ENCODE peak calls at places on chromosomes 4 and X, in five cellular contexts. N is keratinocyte, W is ovary, A is transverse colon, H is right lobe of liver. T is an unnamed sample.
A peak's percentile ranks its signal among the peaks of the same experiment; 100 is the strongest.

GRCh38 chrX:5449323-5449722 is 779.3 kb downstream of the NLGN4X start:
- DNase-seq in H (no peak), N (no peak), W (no peak), A (no peak), T (no peak)

GRCh38 chr4:155785828-155786227 is 27.0 kb downstream of the GUCY1B1 start:
- DNase-seq in A (no peak), H (no peak), N (no peak), W (no peak), T (no peak)

GRCh38 chrX:129452523-129452922 is 70.8 kb downstream of the SMARCA1 start:
- DNase-seq in H (no peak), N (no peak), A (no peak), W (no peak), T (no peak)

GRCh38 chr4:15396157-15396800 is 31.6 kb upstream of the C1QTNF7 start:
- DNase-seq in W (no peak), N (no peak), H (no peak), A (peak; percentile 44), T (peak; percentile 40)

GRCh38 chr4:89371614-89372013 is 64.0 kb upstream of the GPRIN3 start:
- DNase-seq in N (no peak), A (no peak), W (no peak), H (no peak), T (no peak)

GRCh38 chrX:109943092-109943739 is 59.7 kb upstream of the TMEM164 start:
- DNase-seq in A (no peak), H (no peak), W (no peak), N (no peak), T (no peak)

GRCh38 chr4:73103799-73104503 is 34.4 kb upstream of the COX18 start:
- DNase-seq in A (no peak), H (no peak), N (no peak), W (no peak), T (no peak)

GRCh38 chrX:154546354-154547244 is at the start of gene G6PD:
- DNase-seq in W (no peak), A (peak; percentile 83), N (no peak), H (no peak), T (no peak)

GRCh38 chr4:182083681-182084410 is 159.4 kb upstream of the TENM3 start:
- DNase-seq in W (no peak), N (no peak), H (no peak), A (no peak), T (no peak)

GRCh38 chrX:49250578-49250977 is 13.9 kb downstream of the FOXP3 start:
- DNase-seq in A (no peak), H (no peak), N (no peak), W (no peak), T (no peak)

GRCh38 chr4:112717856-112718255 is 80.9 kb downstream of the LARP7 start:
- DNase-seq in W (no peak), N (no peak), H (no peak), A (no peak), T (no peak)

GRCh38 chrX:77742788-77743476 is 43.1 kb downstream of the ATRX start:
- DNase-seq in A (no peak), H (peak; percentile 43), N (no peak), W (no peak), T (no peak)

GRCh38 chr4:187128971-187129370 is 405.3 kb upstream of the FAT1 start:
- DNase-seq in H (no peak), A (no peak), W (no peak), N (peak; percentile 82), T (no peak)

GRCh38 chrX:118571829-118572228 is 76.2 kb downstream of the DOCK11 start:
- DNase-seq in H (peak; percentile 50), W (no peak), N (no peak), A (no peak), T (no peak)

GRCh38 chrX:10175317-10175871 is 18.6 kb downstream of the CLCN4 start:
- DNase-seq in A (no peak), N (no peak), H (no peak), W (peak; percentile 52), T (peak; percentile 62)

GRCh38 chrX:143853488-143853887 is 30.4 kb upstream of the UBE2NL start:
- DNase-seq in W (no peak), H (no peak), N (no peak), A (no peak), T (no peak)

GRCh38 chr4:176838611-176839411 is 46.1 kb upstream of the VEGFC start:
- DNase-seq in A (no peak), W (no peak), N (no peak), H (no peak), T (no peak)

GRCh38 chr4:87865960-87866598 is 33.3 kb downstream of the MEPE start:
- DNase-seq in A (no peak), N (no peak), H (no peak), W (no peak), T (no peak)

GRCh38 chr4:145189981-145190380 is 9.6 kb upstream of the OTUD4 start:
- DNase-seq in N (no peak), A (no peak), W (no peak), H (no peak), T (no peak)

GRCh38 chr4:7960017-7960789 is 20.5 kb upstream of the AFAP1 start:
- DNase-seq in H (no peak), A (no peak), W (no peak), N (no peak), T (peak; percentile 66)

GRCh38 chrX:53262918-53263394 is 18.4 kb downstream of the IQSEC2 start:
- DNase-seq in W (no peak), H (no peak), A (no peak), N (no peak), T (no peak)

GRCh38 chr4:156949373-156949814 is 22.2 kb downstream of the PDGFC start:
- DNase-seq in W (no peak), H (no peak), A (no peak), N (no peak), T (no peak)

GRCh38 chr4:113673450-113673849 is 88.1 kb downstream of the CAMK2D start:
- DNase-seq in W (no peak), N (peak; percentile 5), A (peak; percentile 16), H (no peak), T (no peak)

DNA sequence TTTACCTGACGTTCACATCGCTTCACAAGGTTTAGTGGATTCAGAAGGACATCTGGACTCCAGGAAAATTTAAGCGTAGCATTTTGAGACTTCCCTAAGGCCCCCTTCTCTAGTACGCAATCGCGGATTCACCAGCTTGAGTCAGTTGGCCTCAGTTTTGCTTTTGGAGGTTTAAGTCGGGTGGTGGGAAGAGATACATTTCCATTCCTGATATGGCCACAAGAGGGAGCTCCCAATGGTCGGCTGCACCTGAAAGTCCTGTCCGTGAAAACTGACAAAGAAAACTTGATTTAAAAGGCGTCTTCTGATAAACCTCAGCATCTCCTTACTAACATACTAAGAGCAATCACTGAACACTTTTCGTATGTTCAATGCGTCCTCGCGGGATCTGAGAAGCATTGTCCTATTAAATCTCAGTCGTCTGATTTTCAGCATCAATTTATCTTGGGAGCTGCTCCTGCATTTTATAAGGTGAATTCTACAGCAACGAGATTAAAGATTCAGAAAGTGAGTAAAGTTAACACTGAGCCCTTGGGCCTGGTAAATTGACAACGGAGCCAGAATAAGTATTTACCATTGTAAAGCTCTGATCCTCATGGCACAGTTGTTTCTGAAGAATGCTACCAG is 50.6 kb downstream of the LGI2 start:
- DNase-seq in A (peak; percentile 54), W (peak; percentile 32), H (peak; percentile 60), N (peak; percentile 25), T (peak; percentile 84)
- H3K4me3 ChIP-seq in A (peak overlapping the region; percentile 3), W (no peak overlapping the region), H (no peak overlapping the region), N (no peak overlapping the region), T (no peak overlapping the region)

GRCh38 chr4:81807927-81808672 is 336.4 kb upstream of the RASGEF1B start:
- DNase-seq in N (no peak), H (no peak), W (no peak), A (no peak), T (no peak)
- TF ChIP-seq CTCF in N (no peak), H (no peak), W (no peak), A (no peak), T (no peak)

GRCh38 chr4:6665320-6665654 is 24.8 kb downstream of the MRFAP1 start:
- DNase-seq in H (no peak), N (no peak), W (no peak), A (no peak), T (no peak)

GRCh38 chr4:6662591-6662990 is 22.1 kb downstream of the MRFAP1 start:
- DNase-seq in H (no peak), N (no peak), A (no peak), W (no peak), T (no peak)

GRCh38 chr4:6660430-6660829 is 19.9 kb downstream of the MRFAP1 start:
- DNase-seq in A (no peak), N (no peak), H (no peak), W (no peak), T (no peak)

GRCh38 chr4:6659897-6660296 is 19.4 kb downstream of the MRFAP1 start:
- DNase-seq in A (no peak), W (no peak), N (no peak), H (no peak), T (no peak)

GRCh38 chr4:6663596-6664393 is 23.3 kb downstream of the MRFAP1 start:
- DNase-seq in N (no peak), H (no peak), A (no peak), W (no peak), T (no peak)
- H3K4me3 ChIP-seq in N (no peak overlapping the region), H (no peak overlapping the region), A (peak overlapping the region; percentile 28), W (peak overlapping the region; percentile 29), T (no peak overlapping the region)

GRCh38 chrX:44954562-44954961 is 81.6 kb downstream of the KDM6A start:
- DNase-seq in H (no peak), W (no peak), A (no peak), N (no peak), T (no peak)
- TF ChIP-seq CTCF in H (no peak), W (no peak), A (no peak), N (no peak), T (no peak)

GRCh38 chr4:142351958-142352357 is 494.1 kb downstream of the INPP4B start:
- DNase-seq in W (no peak), A (no peak), H (no peak), N (no peak), T (no peak)

GRCh38 chr4:142352682-142353081 is 493.4 kb downstream of the INPP4B start:
- DNase-seq in A (no peak), W (no peak), N (no peak), H (no peak), T (no peak)

GRCh38 chr4:142354794-142355416 is 491.2 kb downstream of the INPP4B start:
- DNase-seq in H (no peak), N (no peak), W (no peak), A (no peak), T (no peak)

GRCh38 chr4:142354041-142354440 is 492.1 kb downstream of the INPP4B start:
- DNase-seq in W (no peak), H (no peak), A (no peak), N (no peak), T (no peak)

DNA sequence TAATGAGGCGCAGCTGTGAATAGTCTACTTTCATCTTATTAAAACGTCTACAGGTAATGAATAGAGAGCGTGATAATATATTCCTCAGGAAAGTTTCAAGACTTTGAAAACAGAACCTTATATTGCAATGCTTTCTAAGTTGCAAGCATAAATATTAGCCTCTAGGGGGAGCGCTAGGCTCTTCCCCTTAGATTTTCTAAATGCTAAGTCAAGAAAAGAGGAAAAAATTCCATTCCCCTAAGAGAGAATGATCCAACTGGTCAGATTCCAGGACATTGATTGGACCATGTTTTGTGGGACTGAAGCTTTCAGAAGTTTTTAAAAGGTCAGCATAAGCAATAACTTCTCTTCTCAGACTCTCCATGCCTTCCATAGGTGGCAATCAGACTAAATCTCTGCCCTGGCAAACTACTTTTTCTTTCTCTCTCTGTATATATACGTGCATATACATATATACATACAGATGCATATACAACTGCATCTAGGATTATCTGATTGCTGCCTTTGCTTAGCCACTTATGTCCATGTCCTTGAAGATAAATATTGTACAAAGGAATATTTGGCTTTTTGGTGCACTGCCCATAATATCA is 492.9 kb downstream of the INPP4B start:
- DNase-seq in A (no peak), H (no peak), N (peak; percentile 33), W (no peak), T (peak; percentile 20)
- H3K4me3 ChIP-seq in A (no peak overlapping the region), H (no peak overlapping the region), N (no peak overlapping the region), W (no peak overlapping the region), T (no peak overlapping the region)